ENCODE peak calls at places on chromosomes 7 and 10, in nine cellular contexts. E, J, P, C, K, S, G, Q and Y are unnamed samples.
A peak's percentile ranks its signal among the peaks of the same experiment; 100 is the strongest.

GRCh38 chr7:129825554-129826267 is 127.0 kb downstream of the UBE2H start:
- DNase-seq in P (peak; percentile 90), Q (peak; percentile 90), E (peak; percentile 91), K (peak; percentile 95), S (peak; percentile 89), J (peak; percentile 55), C (peak; percentile 92), G (peak; percentile 79), Y (no peak)

GRCh38 chr10:33236916-33237315 is 97.6 kb downstream of the NRP1 start:
- DNase-seq in E (no peak), P (no peak), K (no peak), C (no peak), Q (no peak), J (no peak), S (no peak), G (no peak), Y (no peak)

GRCh38 chr7:93935112-93935511 is 13.6 kb downstream of the GNG11 start:
- DNase-seq in G (no peak), J (no peak), K (no peak), P (no peak), S (no peak), Q (no peak), C (no peak), E (no peak), Y (no peak)

GRCh38 chr7:145016068-145016467 is 180.2 kb upstream of the TPK1 start:
- DNase-seq in K (no peak), P (peak; percentile 6), J (no peak), G (no peak), C (no peak), S (no peak), Q (no peak), E (peak; percentile 27), Y (no peak)

GRCh38 chr7:143417734-143418378 is 9.2 kb upstream of the EPHA1 start:
- DNase-seq in S (peak; percentile 63), Q (no peak), C (no peak), K (no peak), G (no peak), E (no peak), J (no peak), P (peak; percentile 41), Y (no peak)

GRCh38 chr10:98424308-98425254 is 9.6 kb upstream of the PYROXD2 start:
- DNase-seq in J (peak; percentile 13), G (no peak), C (no peak), S (no peak), E (no peak), Q (no peak), P (no peak), K (no peak), Y (peak; percentile 70)

GRCh38 chr7:101542527-101543241 is 86.4 kb downstream of the MYL10 start:
- DNase-seq in K (peak; percentile 80), J (peak; percentile 53), S (peak; percentile 31), G (peak; percentile 61), P (peak; percentile 75), C (peak; percentile 70), E (peak; percentile 81), Q (peak; percentile 63), Y (no peak)

GRCh38 chr7:85322252-85322651 is 135.4 kb upstream of the SEMA3D start:
- DNase-seq in E (no peak), S (no peak), G (no peak), P (peak; percentile 3), K (no peak), C (no peak), J (no peak), Q (no peak), Y (no peak)

GRCh38 chr10:75449320-75450061 is 18.1 kb downstream of the LRMDA start:
- DNase-seq in G (no peak), C (no peak), J (no peak), E (no peak), K (no peak), P (no peak), Q (no peak), S (no peak), Y (no peak)

GRCh38 chr10:24097771-24098207 is 111.1 kb upstream of the KIAA1217 start:
- DNase-seq in J (peak; percentile 4), E (no peak), S (no peak), P (no peak), K (no peak), C (no peak), G (no peak), Q (no peak), Y (no peak)

GRCh38 chr7:16564909-16565426 is 38.3 kb downstream of the LRRC72 start:
- DNase-seq in C (no peak), S (peak; percentile 66), G (peak; percentile 50), J (peak; percentile 38), Q (no peak), P (peak; percentile 82), E (peak; percentile 60), K (no peak), Y (no peak)

GRCh38 chr7:55365103-55365679 is at the start of gene LANCL2:
- DNase-seq in P (peak; percentile 40), C (peak; percentile 50), Q (peak; percentile 42), G (no peak), S (peak; percentile 60), K (peak; percentile 52), J (no peak), E (peak; percentile 85), Y (no peak)

GRCh38 chr10:30980951-30981616 is 50.6 kb downstream of the ZNF438 start:
- DNase-seq in Q (peak; percentile 57), E (no peak), P (peak; percentile 53), G (no peak), S (peak; percentile 76), C (peak; percentile 68), J (no peak), K (no peak), Y (no peak)

GRCh38 chr10:13528875-13529713 is at the start of gene BEND7:
- DNase-seq in P (peak; percentile 16), Q (peak; percentile 47), S (peak; percentile 52), C (no peak), G (no peak), J (no peak), E (peak; percentile 73), K (no peak), Y (no peak)

GRCh38 chr10:1543596-1543995 is 193.7 kb downstream of the ADARB2 start:
- DNase-seq in C (no peak), E (no peak), Q (no peak), J (no peak), G (no peak), P (no peak), K (no peak), S (no peak), Y (no peak)

GRCh38 chr7:5429857-5430611 is 6.4 kb upstream of the TNRC18 start:
- DNase-seq in Q (peak; percentile 48), G (no peak), S (peak; percentile 79), K (no peak), E (peak; percentile 53), P (peak; percentile 69), J (no peak), C (peak; percentile 40), Y (no peak)

GRCh38 chr7:151013728-151014497 is 10.4 kb downstream of the ATG9B start:
- DNase-seq in K (peak; percentile 94), C (no peak), E (peak; percentile 97), S (peak; percentile 92), P (peak; percentile 58), Q (peak; percentile 77), J (no peak), G (peak; percentile 92), Y (no peak)

GRCh38 chr7:84025332-84025927 is 169.2 kb downstream of the SEMA3A start:
- DNase-seq in E (peak; percentile 53), C (no peak), S (peak; percentile 95), G (no peak), Q (no peak), J (peak; percentile 75), K (no peak), P (peak; percentile 88), Y (no peak)

GRCh38 chr10:121514141-121514865 is 83.9 kb downstream of the FGFR2 start:
- DNase-seq in E (no peak), Q (no peak), P (no peak), J (no peak), K (no peak), S (no peak), C (no peak), G (no peak), Y (no peak)

GRCh38 chr10:116160271-116160670 is 112.7 kb downstream of the GFRA1 start:
- DNase-seq in C (no peak), P (no peak), K (no peak), E (no peak), J (no peak), G (no peak), Q (no peak), S (peak; percentile 17), Y (no peak)

GRCh38 chr7:64978497-64979203 is 12.2 kb downstream of the ZNF117 start:
- DNase-seq in G (no peak), P (no peak), S (no peak), Q (no peak), J (no peak), C (no peak), K (no peak), E (no peak), Y (no peak)
- H3K9me3 ChIP-seq in G (peaks cover 14% of the 10 kb centered on the region), P (peaks cover 51% of the 10 kb centered on the region), S (peaks cover 26% of the 10 kb centered on the region), Q (peaks cover 58% of the 10 kb centered on the region), J (peaks cover 80% of the 10 kb centered on the region), C (peaks cover 31% of the 10 kb centered on the region), K (peaks cover 33% of the 10 kb centered on the region), E (peaks cover 66% of the 10 kb centered on the region), Y (peaks cover 23% of the 10 kb centered on the region)

DNA sequence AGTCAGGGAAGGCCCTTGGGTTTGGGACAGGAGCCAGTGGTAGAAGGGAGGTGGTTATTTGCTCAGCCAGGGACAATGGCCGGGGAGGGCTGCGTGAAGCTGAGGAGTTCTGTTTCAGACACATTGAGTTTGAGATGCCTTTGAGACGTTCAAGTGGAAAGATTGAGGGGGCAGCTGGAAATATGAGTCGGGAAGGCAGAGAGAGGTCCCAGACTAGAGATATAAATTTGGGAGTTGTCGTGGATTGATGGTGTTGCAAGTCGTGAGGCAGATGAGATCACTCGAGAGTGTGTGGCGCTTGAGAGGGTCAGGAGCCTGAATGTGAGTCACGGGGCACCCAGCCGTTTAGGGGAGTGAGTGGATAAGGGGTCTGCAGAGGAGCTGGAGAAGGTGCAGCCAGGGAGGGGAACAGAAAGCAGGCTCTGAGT is 73.3 kb downstream of the ZMIZ1 start:
- DNase-seq in E (no peak), Q (peak; percentile 34), G (no peak), P (no peak), K (no peak), S (peak; percentile 91), C (no peak), J (no peak), Y (peak; percentile 97)
- H3K4me1 ChIP-seq in E (peaks cover 45% of the 10 kb centered on the region), Q (peaks cover 78% of the 10 kb centered on the region), G (peaks cover 51% of the 10 kb centered on the region), P (peaks cover 13% of the 10 kb centered on the region), K (peaks cover 67% of the 10 kb centered on the region), S (peaks cover 52% of the 10 kb centered on the region), C (peaks cover 34% of the 10 kb centered on the region), J (peaks cover 23% of the 10 kb centered on the region), Y (peaks cover 97% of the 10 kb centered on the region)

GRCh38 chr10:128697437-128697836 is 571.2 kb upstream of the MKI67 start:
- DNase-seq in G (no peak), C (no peak), E (no peak), Q (no peak), S (no peak), P (no peak), K (no peak), J (no peak), Y (no peak)
- H3K9me3 ChIP-seq in G (no peaks in the 10 kb centered on the region), C (no peaks in the 10 kb centered on the region), E (no peaks in the 10 kb centered on the region), Q (no peaks in the 10 kb centered on the region), S (peaks cover 3% of the 10 kb centered on the region), P (no peaks in the 10 kb centered on the region), K (no peaks in the 10 kb centered on the region), J (no peaks in the 10 kb centered on the region), Y (no peaks in the 10 kb centered on the region)

DNA sequence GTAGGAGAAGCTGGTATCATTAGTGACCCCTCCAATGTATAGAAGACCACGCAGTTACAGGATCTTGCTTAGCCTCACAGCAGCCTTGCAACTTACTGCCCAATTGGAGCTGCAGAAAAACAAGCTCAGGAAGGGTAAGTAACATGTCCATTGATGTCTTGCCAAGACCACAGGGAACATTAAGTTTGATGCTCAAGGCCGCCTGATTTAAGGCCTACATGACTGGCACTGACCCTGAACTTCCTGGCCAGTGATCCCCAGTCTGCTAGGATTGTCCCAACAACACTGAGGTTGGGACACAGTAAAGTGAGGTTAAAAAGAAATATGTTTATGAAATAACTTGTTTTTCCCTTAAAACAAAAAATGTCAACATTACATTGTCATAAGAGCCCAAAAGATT is 6.8 kb upstream of the GDF2 start:
- DNase-seq in Q (no peak), K (no peak), S (no peak), G (no peak), J (no peak), E (no peak), P (no peak), C (no peak), Y (no peak)
- H3K4me1 ChIP-seq in Q (no peaks in the 10 kb centered on the region), K (peaks cover 21% of the 10 kb centered on the region), S (no peaks in the 10 kb centered on the region), G (peaks cover 19% of the 10 kb centered on the region), J (no peaks in the 10 kb centered on the region), E (no peaks in the 10 kb centered on the region), P (peaks cover 10% of the 10 kb centered on the region), C (no peaks in the 10 kb centered on the region), Y (peaks cover 14% of the 10 kb centered on the region)